ENCODE peak calls at places on chromosomes 13 and 19, in nine cellular contexts. R, X, O, N, A, F, S, Y and K are unnamed samples.

GRCh38 chr13:62280590-62280989 is 864.9 kb upstream of the PCDH20 start:
- DNase-seq in R (no peak), X (no peak), O (no peak), N (no peak), A (no peak), F (no peak), S (no peak), Y (no peak), K (no peak)

GRCh38 chr13:33380487-33381079 is 95.0 kb upstream of the STARD13 start:
- DNase-seq in R (no peak), X (no peak), O (no peak), N (no peak), A (no peak), F (no peak), S (no peak), Y (no peak), K (no peak)

GRCh38 chr19:40805258-40805868 is 6.4 kb downstream of the EGLN2 start:
- DNase-seq in R (no peak), X (no peak), O (no peak), N (no peak), A (no peak), F (no peak), S (peak; percentile 73), Y (no peak), K (no peak)

GRCh38 chr13:113511361-113511760 is 20.9 kb upstream of the DCUN1D2 start:
- DNase-seq in R (no peak), X (no peak), O (no peak), N (no peak), A (no peak), F (no peak), S (no peak), Y (no peak), K (no peak)

GRCh38 chr19:5718032-5718578 is 1.8 kb downstream of the LONP1 start:
- DNase-seq in R (no peak), X (peak; percentile 22), O (no peak), N (no peak), A (no peak), F (no peak), S (no peak), Y (no peak), K (no peak)

GRCh38 chr19:927044-927706 is 1.3 kb downstream of the ARID3A start:
- DNase-seq in R (peak; percentile 90), X (peak; percentile 91), O (no peak), N (no peak), A (no peak), F (peak; percentile 67), S (peak; percentile 55), Y (no peak), K (no peak)

GRCh38 chr19:39304701-39305571 is 8.7 kb downstream of the IFNL1 start:
- DNase-seq in R (no peak), X (no peak), O (no peak), N (no peak), A (no peak), F (no peak), S (no peak), Y (no peak), K (no peak)

GRCh38 chr19:7272856-7273578 is 21.2 kb downstream of the INSR start:
- DNase-seq in R (no peak), X (no peak), O (no peak), N (no peak), A (no peak), F (no peak), S (no peak), Y (peak; percentile 41), K (no peak)

GRCh38 chr13:97495678-97496077 is 61.7 kb downstream of the RAP2A start:
- DNase-seq in R (no peak), X (no peak), O (no peak), N (no peak), A (no peak), F (no peak), S (no peak), Y (no peak), K (no peak)

GRCh38 chr19:5113101-5113557 is 144.2 kb downstream of the KDM4B start:
- DNase-seq in R (no peak), X (no peak), O (no peak), N (no peak), A (no peak), F (no peak), S (no peak), Y (no peak), K (no peak)

GRCh38 chr13:75299206-75299605 is 182.8 kb downstream of the TBC1D4 start:
- DNase-seq in R (no peak), X (no peak), O (no peak), N (no peak), A (no peak), F (no peak), S (no peak), Y (no peak), K (no peak)

GRCh38 chr13:32537580-32538233 is 888 bp downstream of the N4BP2L2 start:
- DNase-seq in R (peak; percentile 65), X (no peak), O (peak; percentile 24), N (no peak), A (no peak), F (peak; percentile 33), S (peak; percentile 26), Y (no peak), K (no peak)

GRCh38 chr19:54523403-54523802 is 20.8 kb downstream of the LAIR2 start:
- DNase-seq in R (no peak), X (no peak), O (no peak), N (no peak), A (no peak), F (no peak), S (no peak), Y (no peak), K (no peak)

GRCh38 chr13:51520524-51520923 is 63.7 kb upstream of the WDFY2 start:
- DNase-seq in R (no peak), X (no peak), O (no peak), N (no peak), A (no peak), F (no peak), S (no peak), Y (no peak), K (peak; percentile 31)

GRCh38 chr19:15296353-15296752 is 36.0 kb downstream of the BRD4 start:
- DNase-seq in R (no peak), X (no peak), O (no peak), N (no peak), A (no peak), F (no peak), S (no peak), Y (peak; percentile 46), K (no peak)

GRCh38 chr19:43575955-43576451 is 402 bp downstream of the PINLYP start:
- DNase-seq in R (peak; percentile 49), X (peak; percentile 59), O (no peak), N (no peak), A (peak; percentile 45), F (no peak), S (no peak), Y (no peak), K (no peak)

GRCh38 chr13:42497798-42498197 is 76.2 kb upstream of the TNFSF11 start:
- DNase-seq in R (no peak), X (no peak), O (no peak), N (peak; percentile 24), A (peak; percentile 75), F (no peak), S (no peak), Y (no peak), K (no peak)

GRCh38 chr13:36981156-36981743 is 17.9 kb downstream of the ALG5 start:
- DNase-seq in R (no peak), X (no peak), O (no peak), N (no peak), A (no peak), F (no peak), S (no peak), Y (peak; percentile 24), K (peak; percentile 24)

GRCh38 chr19:40267601-40267997 is 17.5 kb downstream of the AKT2 start:
- DNase-seq in R (no peak), X (no peak), O (no peak), N (no peak), A (no peak), F (no peak), S (no peak), Y (no peak), K (no peak)

GRCh38 chr13:23806874-23807522 is 82.2 kb downstream of the MIPEP start:
- DNase-seq in R (no peak), X (no peak), O (no peak), N (no peak), A (no peak), F (no peak), S (no peak), Y (no peak), K (no peak)

GRCh38 chr13:23921451-23921888 is 24.2 kb upstream of the C1QTNF9B start:
- DNase-seq in R (no peak), X (no peak), O (no peak), N (no peak), A (peak; percentile 30), F (peak; percentile 53), S (no peak), Y (peak; percentile 53), K (peak; percentile 20)

GRCh38 chr13:49690133-49690989 is 925 bp downstream of the EBPL start:
- DNase-seq in R (no peak), X (no peak), O (no peak), N (peak; percentile 21), A (peak; percentile 37), F (no peak), S (peak; percentile 35), Y (no peak), K (no peak)

GRCh38 chr19:30670011-30670329 is 297.8 kb downstream of the ZNF536 start:
- DNase-seq in R (no peak), X (no peak), O (no peak), N (no peak), A (no peak), F (no peak), S (peak; percentile 19), Y (no peak), K (no peak)

GRCh38 chr19:53157601-53158000 is 1.3 kb downstream of the ZNF347 start:
- DNase-seq in R (no peak), X (no peak), O (no peak), N (no peak), A (no peak), F (peak; percentile 24), S (no peak), Y (no peak), K (no peak)

GRCh38 chr19:18474366-18474887 is 36.5 kb upstream of the ISYNA1 start:
- DNase-seq in R (no peak), X (no peak), O (no peak), N (no peak), A (no peak), F (no peak), S (no peak), Y (no peak), K (no peak)

GRCh38 chr13:114222461-114222968 is 12.2 kb upstream of the CDC16 start:
- DNase-seq in R (no peak), X (no peak), O (no peak), N (peak; percentile 31), A (no peak), F (no peak), S (no peak), Y (no peak), K (no peak)

GRCh38 chr19:58059003-58059671 is at the start of gene ZNF135:
- DNase-seq in R (peak; percentile 83), X (peak; percentile 91), O (peak; percentile 65), N (no peak), A (no peak), F (peak; percentile 90), S (peak; percentile 58), Y (peak; percentile 52), K (peak; percentile 73)

GRCh38 chr19:51660975-51661600 is 14.5 kb upstream of the SIGLEC14 start:
- DNase-seq in R (peak; percentile 54), X (no peak), O (peak; percentile 28), N (no peak), A (peak; percentile 11), F (peak; percentile 88), S (peak; percentile 65), Y (peak; percentile 58), K (no peak)

GRCh38 chr19:33374406-33374703 is 846 bp downstream of the CEBPG start:
- DNase-seq in R (no peak), X (no peak), O (no peak), N (no peak), A (no peak), F (no peak), S (no peak), Y (no peak), K (peak; percentile 60)

GRCh38 chr13:32804673-32805260 is 211.5 kb upstream of the KL start:
- DNase-seq in R (no peak), X (no peak), O (no peak), N (no peak), A (no peak), F (no peak), S (no peak), Y (no peak), K (no peak)

GRCh38 chr13:18962168-18962734 is 219.4 kb downstream of the TUBA3C start:
- DNase-seq in R (no peak), X (no peak), O (no peak), N (no peak), A (no peak), F (no peak), S (no peak), Y (no peak), K (no peak)